ENCODE peak calls at places on chromosomes 7 and 10, in ten cellular contexts. One of them, this sample, is unnamed.

GRCh38 chr10:132614431-132615341 is 77.1 kb downstream of the INPP5A start:
- DNase-seq in activated gamma-delta T cell: no peak
- DNase-seq in glutamatergic neuron: no peak
- DNase-seq in NAMALWA: no peak
- DNase-seq in NCI-H1092 treated with DMSO at 0.1 percent for 48 hours: no peak
- DNase-seq in D721Med: no peak
- DNase-seq in stimulated activated CD4-positive, alpha-beta T cell treated with anti-CD3 and anti-CD28 coated beads, Interleukin-4, amount 100 ng/mL, for 48 hours: no peak
- DNase-seq in amniotic stem cell: no peak
- DNase-seq in NB4: no peak
- DNase-seq in keratinocyte: no peak
- DNase-seq in this sample: no peak

GRCh38 chr10:129848571-129849451 is 115.3 kb downstream of the EBF3 start:
- DNase-seq in keratinocyte: no peak
- DNase-seq in NAMALWA: no peak
- DNase-seq in stimulated activated CD4-positive, alpha-beta T cell treated with anti-CD3 and anti-CD28 coated beads, Interleukin-4, amount 100 ng/mL, for 48 hours: no peak
- DNase-seq in amniotic stem cell: no peak
- DNase-seq in NCI-H1092 treated with DMSO at 0.1 percent for 48 hours: no peak
- DNase-seq in NB4: no peak
- DNase-seq in glutamatergic neuron: no peak
- DNase-seq in D721Med: no peak
- DNase-seq in activated gamma-delta T cell: no peak
- DNase-seq in this sample: no peak

GRCh38 chr10:107409517-107409916 is 245.0 kb upstream of the SORCS1 start:
- DNase-seq in stimulated activated CD4-positive, alpha-beta T cell treated with anti-CD3 and anti-CD28 coated beads, Interleukin-4, amount 100 ng/mL, for 48 hours: no peak
- DNase-seq in keratinocyte: no peak
- DNase-seq in glutamatergic neuron: no peak
- DNase-seq in NAMALWA: peak; percentile 22
- DNase-seq in amniotic stem cell: no peak
- DNase-seq in NCI-H1092 treated with DMSO at 0.1 percent for 48 hours: no peak
- DNase-seq in D721Med: no peak
- DNase-seq in activated gamma-delta T cell: no peak
- DNase-seq in NB4: peak; percentile 51
- DNase-seq in this sample: peak; percentile 1

GRCh38 chr7:103446046-103446520 is at the start of gene SLC26A5:
- DNase-seq in keratinocyte: no peak
- DNase-seq in D721Med: no peak
- DNase-seq in NAMALWA: no peak
- DNase-seq in NCI-H1092 treated with DMSO at 0.1 percent for 48 hours: peak; percentile 19
- DNase-seq in NB4: no peak
- DNase-seq in stimulated activated CD4-positive, alpha-beta T cell treated with anti-CD3 and anti-CD28 coated beads, Interleukin-4, amount 100 ng/mL, for 48 hours: no peak
- DNase-seq in amniotic stem cell: no peak
- DNase-seq in glutamatergic neuron: no peak
- DNase-seq in activated gamma-delta T cell: no peak
- DNase-seq in this sample: no peak

GRCh38 chr7:36157506-36158320 is 4.7 kb downstream of the EEPD1 start:
- DNase-seq in stimulated activated CD4-positive, alpha-beta T cell treated with anti-CD3 and anti-CD28 coated beads, Interleukin-4, amount 100 ng/mL, for 48 hours: no peak
- DNase-seq in glutamatergic neuron: no peak
- DNase-seq in keratinocyte: no peak
- DNase-seq in NAMALWA: no peak
- DNase-seq in D721Med: no peak
- DNase-seq in NB4: no peak
- DNase-seq in amniotic stem cell: no peak
- DNase-seq in NCI-H1092 treated with DMSO at 0.1 percent for 48 hours: no peak
- DNase-seq in activated gamma-delta T cell: no peak
- DNase-seq in this sample: no peak

GRCh38 chr7:147852833-147853232 is 737.7 kb upstream of the C7orf33 start:
- DNase-seq in D721Med: no peak
- DNase-seq in amniotic stem cell: no peak
- DNase-seq in NAMALWA: no peak
- DNase-seq in glutamatergic neuron: no peak
- DNase-seq in activated gamma-delta T cell: no peak
- DNase-seq in NCI-H1092 treated with DMSO at 0.1 percent for 48 hours: no peak
- DNase-seq in keratinocyte: no peak
- DNase-seq in NB4: no peak
- DNase-seq in stimulated activated CD4-positive, alpha-beta T cell treated with anti-CD3 and anti-CD28 coated beads, Interleukin-4, amount 100 ng/mL, for 48 hours: no peak
- DNase-seq in this sample: no peak

GRCh38 chr10:113139695-113140094 is 189.6 kb downstream of the TCF7L2 start:
- DNase-seq in D721Med: peak; percentile 21
- DNase-seq in stimulated activated CD4-positive, alpha-beta T cell treated with anti-CD3 and anti-CD28 coated beads, Interleukin-4, amount 100 ng/mL, for 48 hours: no peak
- DNase-seq in activated gamma-delta T cell: no peak
- DNase-seq in NB4: no peak
- DNase-seq in NCI-H1092 treated with DMSO at 0.1 percent for 48 hours: no peak
- DNase-seq in glutamatergic neuron: no peak
- DNase-seq in NAMALWA: no peak
- DNase-seq in keratinocyte: no peak
- DNase-seq in amniotic stem cell: no peak
- DNase-seq in this sample: no peak

GRCh38 chr10:69220041-69220451 is at the start of gene HKDC1:
- DNase-seq in activated gamma-delta T cell: no peak
- DNase-seq in NAMALWA: no peak
- DNase-seq in D721Med: no peak
- DNase-seq in NCI-H1092 treated with DMSO at 0.1 percent for 48 hours: no peak
- DNase-seq in stimulated activated CD4-positive, alpha-beta T cell treated with anti-CD3 and anti-CD28 coated beads, Interleukin-4, amount 100 ng/mL, for 48 hours: no peak
- DNase-seq in glutamatergic neuron: no peak
- DNase-seq in amniotic stem cell: no peak
- DNase-seq in NB4: no peak
- DNase-seq in keratinocyte: no peak
- DNase-seq in this sample: no peak

GRCh38 chr7:105014725-105015630 is 973 bp downstream of the KMT2E start:
- DNase-seq in D721Med: no peak
- DNase-seq in glutamatergic neuron: no peak
- DNase-seq in NB4: peak; percentile 85
- DNase-seq in NAMALWA: peak; percentile 82
- DNase-seq in stimulated activated CD4-positive, alpha-beta T cell treated with anti-CD3 and anti-CD28 coated beads, Interleukin-4, amount 100 ng/mL, for 48 hours: peak; percentile 31
- DNase-seq in activated gamma-delta T cell: no peak
- DNase-seq in amniotic stem cell: no peak
- DNase-seq in NCI-H1092 treated with DMSO at 0.1 percent for 48 hours: peak; percentile 81
- DNase-seq in keratinocyte: no peak
- DNase-seq in this sample: peak; percentile 65

GRCh38 chr7:140635345-140635744 is 5.3 kb downstream of the DENND2A start:
- DNase-seq in NAMALWA: no peak
- DNase-seq in stimulated activated CD4-positive, alpha-beta T cell treated with anti-CD3 and anti-CD28 coated beads, Interleukin-4, amount 100 ng/mL, for 48 hours: no peak
- DNase-seq in amniotic stem cell: no peak
- DNase-seq in glutamatergic neuron: no peak
- DNase-seq in D721Med: no peak
- DNase-seq in NCI-H1092 treated with DMSO at 0.1 percent for 48 hours: no peak
- DNase-seq in NB4: no peak
- DNase-seq in activated gamma-delta T cell: no peak
- DNase-seq in keratinocyte: no peak
- DNase-seq in this sample: no peak

GRCh38 chr10:15370212-15370740 is 813 bp downstream of the FAM171A1 start:
- DNase-seq in NB4: no peak
- DNase-seq in activated gamma-delta T cell: peak; percentile 17
- DNase-seq in glutamatergic neuron: peak; percentile 49
- DNase-seq in NCI-H1092 treated with DMSO at 0.1 percent for 48 hours: no peak
- DNase-seq in NAMALWA: no peak
- DNase-seq in stimulated activated CD4-positive, alpha-beta T cell treated with anti-CD3 and anti-CD28 coated beads, Interleukin-4, amount 100 ng/mL, for 48 hours: no peak
- DNase-seq in amniotic stem cell: no peak
- DNase-seq in keratinocyte: no peak
- DNase-seq in D721Med: no peak
- DNase-seq in this sample: no peak

This sample was measured in OCI-LY7.